ENCODE peak calls at places on chromosomes 16 and 17, in eight cellular contexts. One of them, this sample, is unnamed.

GRCh38 chr17:76141212-76142043 is at the start of gene FOXJ1:
- DNase-seq in K562: peak
- DNase-seq in ovary: peak
- DNase-seq in SK-N-SH: peak
- DNase-seq in transverse colon: peak
- DNase-seq in tibial nerve: peak
- DNase-seq in H1: peak
- DNase-seq in stomach: peak
- DNase-seq in this sample: peak

GRCh38 chr16:2284001-2284770 is 16.3 kb upstream of the RNPS1 start:
- DNase-seq in SK-N-SH: no peak
- DNase-seq in H1: no peak
- DNase-seq in stomach: no peak
- DNase-seq in ovary: no peak
- DNase-seq in transverse colon: no peak
- DNase-seq in K562: no peak
- DNase-seq in tibial nerve: no peak
- DNase-seq in this sample: no peak

GRCh38 chr16:16038950-16039349 is 89.5 kb downstream of the ABCC1 start:
- DNase-seq in tibial nerve: no peak
- DNase-seq in H1: no peak
- DNase-seq in ovary: no peak
- DNase-seq in stomach: no peak
- DNase-seq in K562: no peak
- DNase-seq in transverse colon: no peak
- DNase-seq in SK-N-SH: no peak
- DNase-seq in this sample: no peak

GRCh38 chr17:48427598-48427997 is 2.4 kb downstream of the SKAP1 start:
- DNase-seq in K562: peak
- DNase-seq in stomach: no peak
- DNase-seq in H1: no peak
- DNase-seq in SK-N-SH: no peak
- DNase-seq in tibial nerve: no peak
- DNase-seq in transverse colon: peak
- DNase-seq in ovary: no peak
- DNase-seq in this sample: no peak

GRCh38 chr16:49281843-49282642 is 405 bp upstream of the CBLN1 start:
- DNase-seq in transverse colon: peak
- DNase-seq in stomach: peak
- DNase-seq in ovary: peak
- DNase-seq in H1: peak
- DNase-seq in K562: peak
- DNase-seq in SK-N-SH: peak
- DNase-seq in tibial nerve: peak
- DNase-seq in this sample: peak

GRCh38 chr17:31744541-31744951 is 114.5 kb downstream of the COPRS start:
- DNase-seq in stomach: no peak
- DNase-seq in H1: no peak
- DNase-seq in transverse colon: no peak
- DNase-seq in ovary: no peak
- DNase-seq in K562: no peak
- DNase-seq in SK-N-SH: no peak
- DNase-seq in tibial nerve: no peak
- DNase-seq in this sample: no peak

GRCh38 chr17:8798176-8799000 is 777 bp downstream of the MFSD6L start:
- DNase-seq in H1: no peak
- DNase-seq in stomach: no peak
- DNase-seq in tibial nerve: no peak
- DNase-seq in K562: no peak
- DNase-seq in SK-N-SH: no peak
- DNase-seq in transverse colon: no peak
- DNase-seq in ovary: no peak
- DNase-seq in this sample: peak

GRCh38 chr17:28092109-28092508 is 49.6 kb downstream of the NLK start:
- DNase-seq in SK-N-SH: no peak
- DNase-seq in transverse colon: no peak
- DNase-seq in stomach: no peak
- DNase-seq in ovary: no peak
- DNase-seq in K562: no peak
- DNase-seq in H1: no peak
- DNase-seq in tibial nerve: no peak
- DNase-seq in this sample: no peak

GRCh38 chr17:40503154-40503553 is 1.7 kb upstream of the TNS4 start:
- DNase-seq in H1: no peak
- DNase-seq in K562: no peak
- DNase-seq in stomach: no peak
- DNase-seq in tibial nerve: no peak
- DNase-seq in transverse colon: no peak
- DNase-seq in ovary: no peak
- DNase-seq in SK-N-SH: no peak
- DNase-seq in this sample: no peak

GRCh38 chr16:4338712-4339299 is 12.3 kb downstream of the PAM16 start:
- DNase-seq in transverse colon: no peak
- DNase-seq in stomach: no peak
- DNase-seq in SK-N-SH: no peak
- DNase-seq in H1: no peak
- DNase-seq in tibial nerve: no peak
- DNase-seq in K562: no peak
- DNase-seq in ovary: no peak
- DNase-seq in this sample: peak

GRCh38 chr17:17590141-17590735 is 1.3 kb downstream of the PEMT start:
- DNase-seq in stomach: no peak
- DNase-seq in K562: no peak
- DNase-seq in tibial nerve: no peak
- DNase-seq in transverse colon: no peak
- DNase-seq in ovary: no peak
- DNase-seq in H1: no peak
- DNase-seq in SK-N-SH: no peak
- DNase-seq in this sample: peak

GRCh38 chr17:6305613-6306360 is 129.1 kb downstream of the AIPL1 start:
- DNase-seq in stomach: no peak
- DNase-seq in H1: no peak
- DNase-seq in tibial nerve: no peak
- DNase-seq in transverse colon: no peak
- DNase-seq in K562: no peak
- DNase-seq in ovary: no peak
- DNase-seq in SK-N-SH: no peak
- DNase-seq in this sample: no peak

GRCh38 chr17:49130891-49131290 is 1.7 kb upstream of the B4GALNT2 start:
- DNase-seq in H1: no peak
- DNase-seq in SK-N-SH: no peak
- DNase-seq in stomach: no peak
- DNase-seq in transverse colon: no peak
- DNase-seq in K562: no peak
- DNase-seq in tibial nerve: no peak
- DNase-seq in ovary: no peak
- DNase-seq in this sample: no peak

GRCh38 chr17:63928172-63928666 is 3.9 kb downstream of the CD79B start:
- DNase-seq in K562: no peak
- DNase-seq in tibial nerve: no peak
- DNase-seq in SK-N-SH: peak
- DNase-seq in transverse colon: no peak
- DNase-seq in stomach: no peak
- DNase-seq in ovary: no peak
- DNase-seq in H1: no peak
- DNase-seq in this sample: no peak

GRCh38 chr16:66525396-66526180 is 24.3 kb downstream of the TK2 start:
- DNase-seq in ovary: no peak
- DNase-seq in tibial nerve: no peak
- DNase-seq in K562: no peak
- DNase-seq in transverse colon: no peak
- DNase-seq in SK-N-SH: no peak
- DNase-seq in H1: no peak
- DNase-seq in stomach: no peak
- DNase-seq in this sample: no peak

GRCh38 chr17:74431568-74432483 is at the start of gene GPRC5C:
- DNase-seq in ovary: peak
- DNase-seq in transverse colon: peak
- DNase-seq in tibial nerve: peak
- DNase-seq in stomach: peak
- DNase-seq in SK-N-SH: peak
- DNase-seq in H1: peak
- DNase-seq in K562: peak
- DNase-seq in this sample: peak

GRCh38 chr16:71482569-71482968 is 6.6 kb downstream of the ZNF19 start:
- DNase-seq in K562: no peak
- DNase-seq in stomach: no peak
- DNase-seq in H1: no peak
- DNase-seq in ovary: no peak
- DNase-seq in SK-N-SH: no peak
- DNase-seq in tibial nerve: no peak
- DNase-seq in transverse colon: no peak
- DNase-seq in this sample: no peak

GRCh38 chr16:86708431-86708830 is 130.1 kb downstream of the FOXL1 start:
- DNase-seq in H1: no peak
- DNase-seq in ovary: no peak
- DNase-seq in tibial nerve: no peak
- DNase-seq in transverse colon: no peak
- DNase-seq in stomach: no peak
- DNase-seq in K562: no peak
- DNase-seq in SK-N-SH: no peak
- DNase-seq in this sample: no peak

GRCh38 chr17:16023881-16024280 is 24.3 kb downstream of the TTC19 start:
- DNase-seq in K562: no peak
- DNase-seq in SK-N-SH: no peak
- DNase-seq in tibial nerve: no peak
- DNase-seq in stomach: no peak
- DNase-seq in transverse colon: no peak
- DNase-seq in ovary: no peak
- DNase-seq in H1: no peak
- DNase-seq in this sample: no peak
- TF ChIP-seq EP300 in K562: no peak
- TF ChIP-seq EP300 in SK-N-SH: no peak
- TF ChIP-seq EP300 in tibial nerve: no peak
- TF ChIP-seq EP300 in stomach: no peak
- TF ChIP-seq EP300 in transverse colon: no peak
- TF ChIP-seq EP300 in ovary: no peak
- TF ChIP-seq EP300 in H1: no peak
- TF ChIP-seq EP300 in this sample: no peak

DNA sequence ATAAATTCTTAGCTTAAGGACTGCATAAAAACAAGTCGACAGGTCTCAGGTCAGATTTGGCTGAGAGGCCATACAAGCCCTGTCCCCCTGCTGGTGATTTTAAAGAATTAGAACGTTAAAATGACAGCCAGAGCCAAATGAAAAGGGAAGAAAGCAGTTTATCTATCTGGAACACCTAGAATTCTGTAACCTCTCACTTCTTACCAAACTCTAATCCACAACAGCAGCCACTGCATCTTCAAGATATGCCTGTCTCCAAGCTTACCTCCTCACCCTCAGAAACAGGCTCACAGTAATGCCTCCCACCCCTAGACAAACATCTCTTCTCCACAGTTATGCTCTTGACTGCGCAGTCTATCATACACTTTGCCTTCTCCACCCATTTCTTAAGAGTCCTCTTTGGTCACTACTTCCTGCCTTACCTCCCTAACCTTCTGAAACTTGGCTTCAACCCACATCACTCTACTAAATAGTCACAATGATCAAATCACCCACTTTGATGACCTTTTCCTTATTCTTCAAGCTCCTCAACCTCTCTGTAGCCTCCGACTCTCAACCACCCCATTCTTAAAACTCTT is 14.2 kb downstream of the ANKFY1 start:
- DNase-seq in H1: no peak
- DNase-seq in K562: peak
- DNase-seq in stomach: no peak
- DNase-seq in SK-N-SH: peak
- DNase-seq in transverse colon: no peak
- DNase-seq in ovary: no peak
- DNase-seq in tibial nerve: no peak
- DNase-seq in this sample: no peak
- TF ChIP-seq EP300 in H1: no peak
- TF ChIP-seq EP300 in K562: peak
- TF ChIP-seq EP300 in stomach: no peak
- TF ChIP-seq EP300 in SK-N-SH: no peak
- TF ChIP-seq EP300 in transverse colon: no peak
- TF ChIP-seq EP300 in ovary: no peak
- TF ChIP-seq EP300 in tibial nerve: no peak
- TF ChIP-seq EP300 in this sample: no peak

GRCh38 chr16:29842732-29843346 is 20.2 kb downstream of the CDIPT start:
- DNase-seq in SK-N-SH: no peak
- DNase-seq in tibial nerve: no peak
- DNase-seq in K562: no peak
- DNase-seq in stomach: no peak
- DNase-seq in transverse colon: no peak
- DNase-seq in ovary: no peak
- DNase-seq in H1: no peak
- DNase-seq in this sample: no peak
- TF ChIP-seq EP300 in SK-N-SH: no peak
- TF ChIP-seq EP300 in tibial nerve: no peak
- TF ChIP-seq EP300 in K562: no peak
- TF ChIP-seq EP300 in stomach: no peak
- TF ChIP-seq EP300 in transverse colon: no peak
- TF ChIP-seq EP300 in ovary: no peak
- TF ChIP-seq EP300 in H1: no peak
- TF ChIP-seq EP300 in this sample: no peak

GRCh38 chr16:47524007-47524405 is 62.9 kb downstream of the PHKB start:
- DNase-seq in SK-N-SH: no peak
- DNase-seq in tibial nerve: no peak
- DNase-seq in K562: no peak
- DNase-seq in transverse colon: no peak
- DNase-seq in ovary: no peak
- DNase-seq in stomach: no peak
- DNase-seq in H1: no peak
- DNase-seq in this sample: no peak
- TF ChIP-seq EP300 in SK-N-SH: no peak
- TF ChIP-seq EP300 in tibial nerve: no peak
- TF ChIP-seq EP300 in K562: no peak
- TF ChIP-seq EP300 in transverse colon: no peak
- TF ChIP-seq EP300 in ovary: no peak
- TF ChIP-seq EP300 in stomach: no peak
- TF ChIP-seq EP300 in H1: no peak
- TF ChIP-seq EP300 in this sample: no peak

GRCh38 chr16:30767767-30768465 is 5.8 kb downstream of the RNF40 start:
- DNase-seq in transverse colon: no peak
- DNase-seq in K562: no peak
- DNase-seq in SK-N-SH: no peak
- DNase-seq in stomach: no peak
- DNase-seq in ovary: no peak
- DNase-seq in H1: no peak
- DNase-seq in tibial nerve: no peak
- DNase-seq in this sample: no peak
- TF ChIP-seq EP300 in transverse colon: no peak
- TF ChIP-seq EP300 in K562: no peak
- TF ChIP-seq EP300 in SK-N-SH: no peak
- TF ChIP-seq EP300 in stomach: no peak
- TF ChIP-seq EP300 in ovary: no peak
- TF ChIP-seq EP300 in H1: no peak
- TF ChIP-seq EP300 in tibial nerve: no peak
- TF ChIP-seq EP300 in this sample: no peak

This sample was measured in upper lobe of left lung.